ENCODE peak calls at places on chromosomes 3 and 15, in five cellular contexts. G is transverse colon, W is nephron progenitor cell, J is fibroblast of mammary gland, V is mammary epithelial cell. O is an unnamed sample.

GRCh38 chr3:58946875-58947274 is 103.0 kb downstream of the CFAP20DC start:
- DNase-seq in G (no peak), W (no peak), J (no peak), V (no peak), O (no peak)

GRCh38 chr3:107798381-107798780 is 275.6 kb downstream of the BBX start:
- DNase-seq in G (no peak), W (no peak), J (no peak), V (no peak), O (no peak)

GRCh38 chr3:97009427-97010019 is 195.1 kb downstream of the EPHA6 start:
- DNase-seq in G (no peak), W (peak; percentile 10), J (no peak), V (no peak), O (no peak)

GRCh38 chr15:72992733-72993321 is 59.4 kb upstream of the NEO1 start:
- DNase-seq in G (no peak), W (no peak), J (peak; percentile 45), V (no peak), O (no peak)

GRCh38 chr3:174541708-174542107 is 317.4 kb upstream of the NAALADL2 start:
- DNase-seq in G (no peak), W (no peak), J (peak; percentile 42), V (no peak), O (no peak)

GRCh38 chr15:77347197-77347596 is 72.7 kb downstream of the PEAK1 start:
- DNase-seq in G (no peak), W (no peak), J (no peak), V (peak; percentile 65), O (no peak)

GRCh38 chr3:139301183-139301582 is 42.6 kb upstream of the MRPS22 start:
- DNase-seq in G (no peak), W (no peak), J (peak; percentile 47), V (no peak), O (no peak)

GRCh38 chr15:96462768-96463167 is 132.3 kb downstream of the NR2F2 start:
- DNase-seq in G (no peak), W (no peak), J (peak; percentile 9), V (no peak), O (no peak)

GRCh38 chr3:135891121-135891520 is 74.4 kb upstream of the PPP2R3A start:
- DNase-seq in G (no peak), W (no peak), J (peak; percentile 63), V (no peak), O (no peak)

GRCh38 chr3:56025316-56025715 is 443.0 kb downstream of the ERC2 start:
- DNase-seq in G (no peak), W (no peak), J (no peak), V (no peak), O (no peak)

GRCh38 chr3:186456636-186457265 is 87.4 kb downstream of the CRYGS start:
- DNase-seq in G (no peak), W (no peak), J (no peak), V (no peak), O (no peak)

GRCh38 chr3:39313289-39313688 is 16.2 kb upstream of the CCR8 start:
- DNase-seq in G (no peak), W (no peak), J (no peak), V (no peak), O (no peak)

GRCh38 chr3:14508966-14509795 is 31.0 kb downstream of the GRIP2 start:
- DNase-seq in G (peak; percentile 67), W (peak; percentile 96), J (peak; percentile 30), V (no peak), O (no peak)

GRCh38 chr3:135503429-135504083 is 462.0 kb upstream of the PPP2R3A start:
- DNase-seq in G (peak; percentile 45), W (peak; percentile 86), J (peak; percentile 70), V (peak; percentile 40), O (peak; percentile 45)

GRCh38 chr3:97862582-97862981 is 40.8 kb downstream of the CRYBG3 start:
- DNase-seq in G (no peak), W (no peak), J (no peak), V (no peak), O (no peak)

GRCh38 chr3:78565712-78566111 is 1202.1 kb downstream of the ROBO1 start:
- DNase-seq in G (no peak), W (no peak), J (peak; percentile 2), V (peak; percentile 16), O (no peak)

GRCh38 chr3:140384028-140384771 is 293.7 kb upstream of the TRIM42 start:
- DNase-seq in G (no peak), W (no peak), J (no peak), V (no peak), O (no peak)

GRCh38 chr3:87305517-87305916 is 29.1 kb upstream of the POU1F1 start:
- DNase-seq in G (no peak), W (no peak), J (no peak), V (no peak), O (no peak)

GRCh38 chr15:57323806-57324589 is 52.3 kb upstream of the CGNL1 start:
- DNase-seq in G (peak; percentile 84), W (no peak), J (peak; percentile 55), V (peak; percentile 51), O (peak; percentile 84)

GRCh38 chr15:40762919-40763800 is 708 bp upstream of the GCHFR start:
- DNase-seq in G (peak; percentile 85), W (no peak), J (peak; percentile 33), V (peak; percentile 50), O (no peak)

GRCh38 chr3:138642927-138643253 is 34.3 kb downstream of the FAIM start:
- DNase-seq in G (no peak), W (no peak), J (no peak), V (no peak), O (no peak)

GRCh38 chr3:195257454-195258448 is 13.2 kb downstream of the XXYLT1 start:
- DNase-seq in G (no peak), W (no peak), J (peak; percentile 17), V (no peak), O (no peak)

GRCh38 chr3:166900866-166901577 is 479.1 kb downstream of the ZBBX start:
- DNase-seq in G (no peak), W (no peak), J (no peak), V (no peak), O (peak; percentile 66)

GRCh38 chr15:81888748-81889479 is 156.9 kb downstream of the MEX3B start:
- DNase-seq in G (no peak), W (no peak), J (no peak), V (no peak), O (no peak)

GRCh38 chr3:49495016-49495415 is 24.9 kb downstream of the DAG1 start:
- DNase-seq in G (no peak), W (no peak), J (no peak), V (no peak), O (no peak)

GRCh38 chr15:101615986-101616848 is 36.0 kb downstream of the TM2D3 start:
- DNase-seq in G (peak; percentile 35), W (peak; percentile 77), J (peak; percentile 82), V (peak; percentile 48), O (peak; percentile 42)

GRCh38 chr3:133992385-133992784 is 37.3 kb downstream of the SLCO2A1 start:
- DNase-seq in G (no peak), W (no peak), J (no peak), V (no peak), O (no peak)
- TF ChIP-seq CTCF in G (no peak), W (no peak), J (no peak), V (no peak), O (no peak)

GRCh38 chr3:51718547-51719412 is 11.9 kb downstream of the GRM2 start:
- DNase-seq in G (peak; percentile 73), W (peak; percentile 78), J (peak; percentile 55), V (peak; percentile 61), O (peak; percentile 38)
- TF ChIP-seq CTCF in G (peak; percentile 29), W (peak; percentile 76), J (peak; percentile 80), V (peak; percentile 99), O (peak; percentile 93)

DNA sequence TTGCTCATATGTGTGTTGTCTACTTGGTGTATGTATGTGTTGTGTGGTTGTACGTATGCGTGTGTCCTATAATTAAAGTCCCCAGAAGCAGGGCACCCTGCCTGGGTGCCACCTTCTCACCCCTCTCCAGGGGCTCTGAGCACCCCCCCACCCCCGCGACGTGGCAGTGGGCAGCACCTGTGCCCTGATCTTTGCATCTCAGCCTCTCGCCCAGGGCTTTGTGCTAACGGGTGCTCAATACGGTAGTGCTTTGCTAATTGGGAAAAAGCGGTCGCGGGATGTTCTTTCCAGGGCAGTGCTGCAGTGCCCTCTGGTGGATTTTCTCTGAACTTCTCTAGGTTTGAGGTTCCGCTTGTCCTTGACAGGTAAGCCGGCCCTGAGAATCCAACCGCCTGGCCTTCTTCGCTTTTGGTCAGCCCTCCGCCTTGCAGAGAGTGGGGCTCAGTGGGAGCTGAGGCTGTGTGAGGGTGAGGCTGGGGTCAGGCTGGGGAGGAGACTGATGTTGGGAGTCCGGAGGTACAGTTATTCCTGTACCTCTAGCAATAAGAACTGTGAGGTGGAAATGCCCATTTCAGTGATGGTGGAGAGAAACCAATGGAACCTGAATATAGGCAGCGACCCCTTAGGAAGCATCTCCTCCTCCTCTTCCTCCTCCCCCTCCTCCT is 17.6 kb upstream of the EPHB3 start:
- DNase-seq in G (peak; percentile 80), W (peak; percentile 82), J (peak; percentile 84), V (peak; percentile 72), O (no peak)
- TF ChIP-seq CTCF in G (peak; percentile 92), W (peak; percentile 88), J (peak; percentile 90), V (peak; percentile 86), O (peak; percentile 92)

DNA sequence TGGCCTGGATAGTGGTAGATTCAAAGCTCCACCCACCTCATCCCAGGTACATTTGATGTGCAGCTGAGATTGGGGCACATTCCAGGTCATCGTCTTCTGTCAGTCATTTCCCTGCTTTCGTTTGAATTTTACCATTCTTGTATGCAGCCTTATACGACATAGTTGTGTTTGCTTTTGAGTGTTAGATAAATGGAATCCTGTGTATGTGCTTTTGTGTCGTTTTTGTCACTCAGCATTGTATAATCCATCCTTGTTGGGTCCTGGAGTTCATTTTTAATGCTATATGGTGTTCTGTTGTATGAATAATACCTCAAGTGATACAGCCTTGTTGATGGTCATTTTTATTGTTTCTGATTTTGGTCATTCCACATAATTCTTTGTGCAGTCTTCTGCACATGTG is 7.3 kb downstream of the RCCD1 start:
- DNase-seq in G (no peak), W (no peak), J (no peak), V (no peak), O (no peak)
- TF ChIP-seq CTCF in G (no peak), W (no peak), J (no peak), V (no peak), O (no peak)

GRCh38 chr15:89672221-89673161 is 6.7 kb downstream of the PLIN1 start:
- DNase-seq in G (no peak), W (no peak), J (peak; percentile 38), V (no peak), O (no peak)

GRCh38 chr15:89670985-89671560 is 8.1 kb downstream of the PLIN1 start:
- DNase-seq in G (no peak), W (no peak), J (no peak), V (no peak), O (no peak)

GRCh38 chr15:89674526-89674925 is 4.6 kb downstream of the PLIN1 start:
- DNase-seq in G (no peak), W (no peak), J (no peak), V (no peak), O (no peak)

GRCh38 chr15:89671687-89672086 is 7.5 kb downstream of the PLIN1 start:
- DNase-seq in G (no peak), W (no peak), J (no peak), V (peak; percentile 57), O (peak; percentile 52)

DNA sequence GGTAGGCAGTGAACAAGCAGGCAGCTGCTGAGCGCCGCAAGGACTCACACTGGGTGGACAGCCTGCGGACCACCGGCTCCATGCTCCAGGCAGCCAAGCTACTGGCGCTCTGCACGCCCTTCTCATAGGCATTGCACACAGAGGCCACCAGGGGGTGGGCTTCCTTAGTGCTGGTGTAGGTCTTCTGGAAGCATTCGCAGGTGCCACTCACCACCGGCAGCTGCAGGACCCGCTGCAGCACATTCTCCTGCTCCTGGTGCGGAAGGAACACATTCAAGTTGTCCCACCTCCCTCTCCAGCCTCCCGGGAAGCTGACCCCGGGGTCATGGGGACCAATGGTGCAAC is 6.0 kb downstream of the PLIN1 start:
- DNase-seq in G (no peak), W (peak; percentile 71), J (no peak), V (no peak), O (no peak)
- TF ChIP-seq CTCF in G (peak; percentile 29), W (peak; percentile 71), J (peak; percentile 38), V (peak; percentile 24), O (peak; percentile 50)

GRCh38 chr15:63843901-63844317 is 10.2 kb upstream of the HERC1 start:
- DNase-seq in G (no peak), W (no peak), J (no peak), V (no peak), O (peak; percentile 41)
- TF ChIP-seq CTCF in G (no peak), W (no peak), J (no peak), V (no peak), O (no peak)